ENCODE peak calls at places on chromosomes 1 and 21, in nine cellular contexts. One of them, this sample, is unnamed.

GRCh38 chr1:204258213-204259115 is 44.7 kb upstream of the GOLT1A start:
- DNase-seq in mucosa of descending colon: peak; percentile 70
- DNase-seq in body of pancreas: peak; percentile 68
- DNase-seq in CD8-positive, alpha-beta T cell: peak; percentile 22
- DNase-seq in foreskin fibroblast: peak; percentile 57
- DNase-seq in right atrium auricular region: no peak
- DNase-seq in colonic mucosa: peak; percentile 52
- DNase-seq in AG04450: peak; percentile 20
- DNase-seq in SJCRH30: peak; percentile 83
- DNase-seq in this sample: no peak

GRCh38 chr1:241323510-241323909 is 33.5 kb downstream of the RGS7 start:
- DNase-seq in mucosa of descending colon: peak; percentile 49
- DNase-seq in body of pancreas: no peak
- DNase-seq in CD8-positive, alpha-beta T cell: no peak
- DNase-seq in foreskin fibroblast: peak; percentile 32
- DNase-seq in right atrium auricular region: no peak
- DNase-seq in colonic mucosa: peak; percentile 30
- DNase-seq in AG04450: no peak
- DNase-seq in SJCRH30: peak; percentile 62
- DNase-seq in this sample: no peak

GRCh38 chr1:243910612-243911011 is 60.6 kb upstream of the AKT3 start:
- DNase-seq in mucosa of descending colon: no peak
- DNase-seq in body of pancreas: no peak
- DNase-seq in CD8-positive, alpha-beta T cell: no peak
- DNase-seq in foreskin fibroblast: no peak
- DNase-seq in right atrium auricular region: no peak
- DNase-seq in colonic mucosa: no peak
- DNase-seq in AG04450: no peak
- DNase-seq in SJCRH30: no peak
- DNase-seq in this sample: no peak

GRCh38 chr1:8889925-8890785 is 11.7 kb upstream of the ENO1 start:
- DNase-seq in mucosa of descending colon: peak; percentile 48
- DNase-seq in body of pancreas: peak; percentile 54
- DNase-seq in CD8-positive, alpha-beta T cell: no peak
- DNase-seq in foreskin fibroblast: peak; percentile 93
- DNase-seq in right atrium auricular region: peak; percentile 93
- DNase-seq in colonic mucosa: peak; percentile 53
- DNase-seq in AG04450: no peak
- DNase-seq in SJCRH30: peak; percentile 84
- DNase-seq in this sample: no peak

GRCh38 chr21:40567511-40567910 is 279.4 kb downstream of the DSCAM start:
- DNase-seq in mucosa of descending colon: no peak
- DNase-seq in body of pancreas: no peak
- DNase-seq in CD8-positive, alpha-beta T cell: no peak
- DNase-seq in foreskin fibroblast: no peak
- DNase-seq in right atrium auricular region: no peak
- DNase-seq in colonic mucosa: no peak
- DNase-seq in AG04450: no peak
- DNase-seq in SJCRH30: no peak
- DNase-seq in this sample: no peak

GRCh38 chr21:18164933-18165332 is 79.7 kb upstream of the CHODL start:
- DNase-seq in mucosa of descending colon: no peak
- DNase-seq in body of pancreas: no peak
- DNase-seq in CD8-positive, alpha-beta T cell: no peak
- DNase-seq in foreskin fibroblast: no peak
- DNase-seq in right atrium auricular region: no peak
- DNase-seq in colonic mucosa: no peak
- DNase-seq in AG04450: no peak
- DNase-seq in SJCRH30: peak; percentile 14
- DNase-seq in this sample: no peak

GRCh38 chr21:36135391-36136094 is 664 bp downstream of the CBR3 start:
- DNase-seq in mucosa of descending colon: peak; percentile 76
- DNase-seq in body of pancreas: peak; percentile 45
- DNase-seq in CD8-positive, alpha-beta T cell: peak; percentile 42
- DNase-seq in foreskin fibroblast: peak; percentile 76
- DNase-seq in right atrium auricular region: peak; percentile 86
- DNase-seq in colonic mucosa: peak; percentile 78
- DNase-seq in AG04450: no peak
- DNase-seq in SJCRH30: peak; percentile 89
- DNase-seq in this sample: no peak

GRCh38 chr21:15031790-15032357 is 32.9 kb downstream of the NRIP1 start:
- DNase-seq in mucosa of descending colon: no peak
- DNase-seq in body of pancreas: no peak
- DNase-seq in CD8-positive, alpha-beta T cell: no peak
- DNase-seq in foreskin fibroblast: no peak
- DNase-seq in right atrium auricular region: no peak
- DNase-seq in colonic mucosa: no peak
- DNase-seq in AG04450: no peak
- DNase-seq in SJCRH30: no peak
- DNase-seq in this sample: no peak

GRCh38 chr21:28949318-28949717 is 43.4 kb downstream of the LTN1 start:
- DNase-seq in mucosa of descending colon: no peak
- DNase-seq in body of pancreas: no peak
- DNase-seq in CD8-positive, alpha-beta T cell: no peak
- DNase-seq in foreskin fibroblast: no peak
- DNase-seq in right atrium auricular region: no peak
- DNase-seq in colonic mucosa: no peak
- DNase-seq in AG04450: no peak
- DNase-seq in SJCRH30: no peak
- DNase-seq in this sample: no peak

GRCh38 chr1:165543651-165544452 is at the start of gene LRRC52:
- DNase-seq in mucosa of descending colon: no peak
- DNase-seq in body of pancreas: peak; percentile 70
- DNase-seq in CD8-positive, alpha-beta T cell: no peak
- DNase-seq in foreskin fibroblast: no peak
- DNase-seq in right atrium auricular region: peak; percentile 74
- DNase-seq in colonic mucosa: no peak
- DNase-seq in AG04450: no peak
- DNase-seq in SJCRH30: peak; percentile 42
- DNase-seq in this sample: no peak

GRCh38 chr1:167721617-167722151 is at the start of gene MPZL1:
- DNase-seq in mucosa of descending colon: peak; percentile 98
- DNase-seq in body of pancreas: peak; percentile 96
- DNase-seq in CD8-positive, alpha-beta T cell: peak; percentile 94
- DNase-seq in foreskin fibroblast: peak; percentile 93
- DNase-seq in right atrium auricular region: peak; percentile 97
- DNase-seq in colonic mucosa: peak; percentile 98
- DNase-seq in AG04450: peak; percentile 87
- DNase-seq in SJCRH30: peak; percentile 93
- DNase-seq in this sample: no peak

GRCh38 chr1:167726038-167726437 is 4.3 kb downstream of the MPZL1 start:
- DNase-seq in mucosa of descending colon: no peak
- DNase-seq in body of pancreas: no peak
- DNase-seq in CD8-positive, alpha-beta T cell: no peak
- DNase-seq in foreskin fibroblast: no peak
- DNase-seq in right atrium auricular region: no peak
- DNase-seq in colonic mucosa: no peak
- DNase-seq in AG04450: no peak
- DNase-seq in SJCRH30: no peak
- DNase-seq in this sample: no peak

GRCh38 chr1:167722152-167722869 is 529 bp downstream of the MPZL1 start:
- DNase-seq in mucosa of descending colon: peak; percentile 55
- DNase-seq in body of pancreas: peak; percentile 40
- DNase-seq in CD8-positive, alpha-beta T cell: peak; percentile 25
- DNase-seq in foreskin fibroblast: no peak
- DNase-seq in right atrium auricular region: no peak
- DNase-seq in colonic mucosa: peak; percentile 67
- DNase-seq in AG04450: no peak
- DNase-seq in SJCRH30: peak; percentile 69
- DNase-seq in this sample: no peak

GRCh38 chr1:167722870-167723251 is 1.1 kb downstream of the MPZL1 start:
- DNase-seq in mucosa of descending colon: no peak
- DNase-seq in body of pancreas: no peak
- DNase-seq in CD8-positive, alpha-beta T cell: no peak
- DNase-seq in foreskin fibroblast: no peak
- DNase-seq in right atrium auricular region: no peak
- DNase-seq in colonic mucosa: no peak
- DNase-seq in AG04450: no peak
- DNase-seq in SJCRH30: no peak
- DNase-seq in this sample: no peak

GRCh38 chr1:167723707-167724323 is 2.0 kb downstream of the MPZL1 start:
- DNase-seq in mucosa of descending colon: peak; percentile 56
- DNase-seq in body of pancreas: no peak
- DNase-seq in CD8-positive, alpha-beta T cell: no peak
- DNase-seq in foreskin fibroblast: no peak
- DNase-seq in right atrium auricular region: no peak
- DNase-seq in colonic mucosa: no peak
- DNase-seq in AG04450: no peak
- DNase-seq in SJCRH30: no peak
- DNase-seq in this sample: no peak
- H3K4me3 ChIP-seq in mucosa of descending colon: no peak overlapping the region
- H3K4me3 ChIP-seq in body of pancreas: no peak overlapping the region
- H3K4me3 ChIP-seq in CD8-positive, alpha-beta T cell: no peak overlapping the region
- H3K4me3 ChIP-seq in foreskin fibroblast: peak overlapping the region; percentile 81
- H3K4me3 ChIP-seq in right atrium auricular region: peak overlapping the region; percentile 93
- H3K4me3 ChIP-seq in colonic mucosa: no peak overlapping the region
- H3K4me3 ChIP-seq in AG04450: peak overlapping the region; percentile 80
- H3K4me3 ChIP-seq in SJCRH30: no peak overlapping the region
- H3K4me3 ChIP-seq in this sample: peak overlapping the region; percentile 70

GRCh38 chr1:154499446-154499845 is 2.6 kb upstream of the TDRD10 start:
- DNase-seq in mucosa of descending colon: no peak
- DNase-seq in body of pancreas: no peak
- DNase-seq in CD8-positive, alpha-beta T cell: no peak
- DNase-seq in foreskin fibroblast: no peak
- DNase-seq in right atrium auricular region: no peak
- DNase-seq in colonic mucosa: no peak
- DNase-seq in AG04450: no peak
- DNase-seq in SJCRH30: no peak
- DNase-seq in this sample: no peak

GRCh38 chr1:154501423-154502065 is 475 bp upstream of the TDRD10 start:
- DNase-seq in mucosa of descending colon: no peak
- DNase-seq in body of pancreas: peak; percentile 37
- DNase-seq in CD8-positive, alpha-beta T cell: peak; percentile 9
- DNase-seq in foreskin fibroblast: no peak
- DNase-seq in right atrium auricular region: peak; percentile 81
- DNase-seq in colonic mucosa: peak; percentile 40
- DNase-seq in AG04450: no peak
- DNase-seq in SJCRH30: no peak
- DNase-seq in this sample: no peak

GRCh38 chr1:154502742-154503111 is 515 bp upstream of the SHE start:
- DNase-seq in mucosa of descending colon: no peak
- DNase-seq in body of pancreas: no peak
- DNase-seq in CD8-positive, alpha-beta T cell: no peak
- DNase-seq in foreskin fibroblast: no peak
- DNase-seq in right atrium auricular region: no peak
- DNase-seq in colonic mucosa: no peak
- DNase-seq in AG04450: no peak
- DNase-seq in SJCRH30: no peak
- DNase-seq in this sample: no peak

GRCh38 chr1:154502066-154502741 is at the start of the genes SHE and TDRD10:
- DNase-seq in mucosa of descending colon: no peak
- DNase-seq in body of pancreas: no peak
- DNase-seq in CD8-positive, alpha-beta T cell: peak; percentile 15
- DNase-seq in foreskin fibroblast: no peak
- DNase-seq in right atrium auricular region: no peak
- DNase-seq in colonic mucosa: no peak
- DNase-seq in AG04450: no peak
- DNase-seq in SJCRH30: no peak
- DNase-seq in this sample: no peak

DNA sequence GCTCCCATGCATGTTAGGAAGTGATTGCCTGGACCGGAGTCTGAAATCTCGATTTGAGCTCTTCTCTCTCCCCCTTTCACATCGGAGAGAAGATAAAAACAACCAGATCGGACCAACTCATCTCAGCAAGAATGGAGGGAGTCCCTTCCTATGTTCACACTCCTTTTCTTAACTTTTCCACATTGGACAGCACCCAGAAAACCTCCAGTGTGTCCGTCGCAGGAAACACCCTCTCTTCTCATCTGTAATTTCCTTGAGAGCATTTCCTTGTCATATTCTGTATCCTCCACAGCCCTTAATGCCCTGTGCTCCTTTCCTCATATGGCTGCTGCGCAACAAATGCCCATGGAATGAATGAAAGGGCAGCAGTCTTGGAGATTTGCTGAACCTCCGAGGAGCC is 1.5 kb upstream of the TDRD10 start:
- DNase-seq in mucosa of descending colon: no peak
- DNase-seq in body of pancreas: no peak
- DNase-seq in CD8-positive, alpha-beta T cell: no peak
- DNase-seq in foreskin fibroblast: no peak
- DNase-seq in right atrium auricular region: no peak
- DNase-seq in colonic mucosa: no peak
- DNase-seq in AG04450: no peak
- DNase-seq in SJCRH30: no peak
- DNase-seq in this sample: no peak
- H3K4me3 ChIP-seq in mucosa of descending colon: no peak overlapping the region
- H3K4me3 ChIP-seq in body of pancreas: no peak overlapping the region
- H3K4me3 ChIP-seq in CD8-positive, alpha-beta T cell: no peak overlapping the region
- H3K4me3 ChIP-seq in foreskin fibroblast: no peak overlapping the region
- H3K4me3 ChIP-seq in right atrium auricular region: peak overlapping the region; percentile 60
- H3K4me3 ChIP-seq in colonic mucosa: peak overlapping the region; percentile 39
- H3K4me3 ChIP-seq in AG04450: no peak overlapping the region
- H3K4me3 ChIP-seq in SJCRH30: no peak overlapping the region
- H3K4me3 ChIP-seq in this sample: no peak overlapping the region

GRCh38 chr1:154954541-154954940 is 1.4 kb downstream of the PBXIP1 start:
- DNase-seq in mucosa of descending colon: no peak
- DNase-seq in body of pancreas: no peak
- DNase-seq in CD8-positive, alpha-beta T cell: no peak
- DNase-seq in foreskin fibroblast: no peak
- DNase-seq in right atrium auricular region: no peak
- DNase-seq in colonic mucosa: no peak
- DNase-seq in AG04450: no peak
- DNase-seq in SJCRH30: no peak
- DNase-seq in this sample: no peak
- H3K4me3 ChIP-seq in mucosa of descending colon: no peak overlapping the region
- H3K4me3 ChIP-seq in body of pancreas: no peak overlapping the region
- H3K4me3 ChIP-seq in CD8-positive, alpha-beta T cell: peak overlapping the region; percentile 71
- H3K4me3 ChIP-seq in foreskin fibroblast: no peak overlapping the region
- H3K4me3 ChIP-seq in right atrium auricular region: no peak overlapping the region
- H3K4me3 ChIP-seq in colonic mucosa: peak overlapping the region; percentile 51
- H3K4me3 ChIP-seq in AG04450: peak overlapping the region; percentile 84
- H3K4me3 ChIP-seq in SJCRH30: no peak overlapping the region
- H3K4me3 ChIP-seq in this sample: no peak overlapping the region

GRCh38 chr1:161032409-161032808 is 6.4 kb downstream of the TSTD1 start:
- DNase-seq in mucosa of descending colon: no peak
- DNase-seq in body of pancreas: no peak
- DNase-seq in CD8-positive, alpha-beta T cell: no peak
- DNase-seq in foreskin fibroblast: no peak
- DNase-seq in right atrium auricular region: no peak
- DNase-seq in colonic mucosa: no peak
- DNase-seq in AG04450: no peak
- DNase-seq in SJCRH30: no peak
- DNase-seq in this sample: no peak

GRCh38 chr1:161033751-161034150 is 5.0 kb downstream of the TSTD1 start:
- DNase-seq in mucosa of descending colon: no peak
- DNase-seq in body of pancreas: no peak
- DNase-seq in CD8-positive, alpha-beta T cell: no peak
- DNase-seq in foreskin fibroblast: no peak
- DNase-seq in right atrium auricular region: no peak
- DNase-seq in colonic mucosa: no peak
- DNase-seq in AG04450: no peak
- DNase-seq in SJCRH30: no peak
- DNase-seq in this sample: no peak

DNA sequence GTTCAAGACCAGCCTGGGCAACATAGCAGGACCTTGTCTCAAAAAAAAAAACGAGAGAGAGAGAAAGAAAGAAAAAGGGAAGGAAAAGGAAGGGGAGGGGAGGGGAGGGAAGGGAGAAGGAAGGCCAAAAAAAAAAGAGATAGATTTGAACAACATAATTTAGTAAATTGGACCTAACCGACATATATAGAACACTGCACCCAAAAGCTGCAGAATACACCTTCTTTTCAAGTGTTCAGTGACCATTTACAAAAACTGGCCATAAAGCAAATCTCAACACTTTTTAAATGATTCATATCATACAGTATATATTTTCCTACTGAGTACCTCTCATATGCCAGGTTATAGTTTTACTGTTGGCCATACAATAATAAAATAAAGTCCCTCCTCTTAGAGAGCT is 6.9 kb downstream of the TSTD1 start:
- DNase-seq in mucosa of descending colon: no peak
- DNase-seq in body of pancreas: no peak
- DNase-seq in CD8-positive, alpha-beta T cell: no peak
- DNase-seq in foreskin fibroblast: no peak
- DNase-seq in right atrium auricular region: no peak
- DNase-seq in colonic mucosa: no peak
- DNase-seq in AG04450: no peak
- DNase-seq in SJCRH30: no peak
- DNase-seq in this sample: no peak
- H3K4me3 ChIP-seq in mucosa of descending colon: no peak overlapping the region
- H3K4me3 ChIP-seq in body of pancreas: no peak overlapping the region
- H3K4me3 ChIP-seq in CD8-positive, alpha-beta T cell: no peak overlapping the region
- H3K4me3 ChIP-seq in foreskin fibroblast: no peak overlapping the region
- H3K4me3 ChIP-seq in right atrium auricular region: no peak overlapping the region
- H3K4me3 ChIP-seq in colonic mucosa: no peak overlapping the region
- H3K4me3 ChIP-seq in AG04450: no peak overlapping the region
- H3K4me3 ChIP-seq in SJCRH30: no peak overlapping the region
- H3K4me3 ChIP-seq in this sample: no peak overlapping the region